ENCODE peak calls at places on chromosomes 4 and X, in eight cellular contexts. One of them, this sample, is unnamed. For H3K27me3, the result is how much of the 10 kb centered on the place peaks cover.

GRCh38 chrX:10077425-10078188 is 79.2 kb upstream of the CLCN4 start:
- DNase-seq in transverse colon: no peak
- DNase-seq in iPS DF 6.9: no peak
- DNase-seq in SK-N-SH: no peak
- DNase-seq in ovary: no peak
- DNase-seq in right atrium auricular region: no peak
- DNase-seq in spleen: no peak
- DNase-seq in A673: no peak
- DNase-seq in this sample: no peak

GRCh38 chr4:73538162-73538561 is 56.6 kb downstream of the AFM start:
- DNase-seq in SK-N-SH: no peak
- DNase-seq in ovary: no peak
- DNase-seq in A673: no peak
- DNase-seq in transverse colon: no peak
- DNase-seq in right atrium auricular region: no peak
- DNase-seq in iPS DF 6.9: no peak
- DNase-seq in spleen: no peak
- DNase-seq in this sample: no peak

GRCh38 chrX:120087289-120088017 is 10.0 kb upstream of the RHOXF2B start:
- DNase-seq in right atrium auricular region: no peak
- DNase-seq in iPS DF 6.9: no peak
- DNase-seq in ovary: no peak
- DNase-seq in SK-N-SH: no peak
- DNase-seq in A673: no peak
- DNase-seq in transverse colon: no peak
- DNase-seq in spleen: no peak
- DNase-seq in this sample: no peak

GRCh38 chr4:104015680-104016079 is 295.9 kb upstream of the TACR3 start:
- DNase-seq in transverse colon: no peak
- DNase-seq in ovary: no peak
- DNase-seq in right atrium auricular region: no peak
- DNase-seq in spleen: no peak
- DNase-seq in iPS DF 6.9: peak
- DNase-seq in A673: peak
- DNase-seq in SK-N-SH: no peak
- DNase-seq in this sample: no peak

GRCh38 chr4:8410641-8411271 is 29.8 kb downstream of the ACOX3 start:
- DNase-seq in ovary: peak
- DNase-seq in SK-N-SH: peak
- DNase-seq in spleen: no peak
- DNase-seq in right atrium auricular region: no peak
- DNase-seq in iPS DF 6.9: peak
- DNase-seq in transverse colon: peak
- DNase-seq in A673: peak
- DNase-seq in this sample: peak

GRCh38 chr4:163251204-163251603 is 81.2 kb downstream of the NPY1R start:
- DNase-seq in ovary: no peak
- DNase-seq in spleen: no peak
- DNase-seq in SK-N-SH: peak
- DNase-seq in iPS DF 6.9: no peak
- DNase-seq in A673: peak
- DNase-seq in right atrium auricular region: no peak
- DNase-seq in transverse colon: no peak
- DNase-seq in this sample: no peak

GRCh38 chrX:112270991-112271390 is 188.4 kb upstream of the TRPC5 start:
- DNase-seq in ovary: no peak
- DNase-seq in iPS DF 6.9: no peak
- DNase-seq in right atrium auricular region: no peak
- DNase-seq in SK-N-SH: no peak
- DNase-seq in A673: no peak
- DNase-seq in spleen: no peak
- DNase-seq in transverse colon: no peak
- DNase-seq in this sample: no peak

GRCh38 chr4:117134386-117134785 is 49.0 kb upstream of the TRAM1L1 start:
- DNase-seq in transverse colon: no peak
- DNase-seq in SK-N-SH: peak
- DNase-seq in ovary: no peak
- DNase-seq in iPS DF 6.9: peak
- DNase-seq in spleen: no peak
- DNase-seq in A673: peak
- DNase-seq in right atrium auricular region: no peak
- DNase-seq in this sample: no peak

GRCh38 chr4:138537739-138538138 is 295.6 kb upstream of the SLC7A11 start:
- DNase-seq in A673: no peak
- DNase-seq in spleen: no peak
- DNase-seq in iPS DF 6.9: no peak
- DNase-seq in transverse colon: no peak
- DNase-seq in ovary: no peak
- DNase-seq in SK-N-SH: no peak
- DNase-seq in right atrium auricular region: no peak
- DNase-seq in this sample: no peak

GRCh38 chrX:39592776-39593175 is 505.0 kb downstream of the BCOR start:
- DNase-seq in SK-N-SH: no peak
- DNase-seq in transverse colon: no peak
- DNase-seq in spleen: no peak
- DNase-seq in right atrium auricular region: no peak
- DNase-seq in ovary: no peak
- DNase-seq in iPS DF 6.9: no peak
- DNase-seq in A673: no peak
- DNase-seq in this sample: no peak

GRCh38 chr4:84875636-84876371 is 90.7 kb downstream of the WDFY3 start:
- DNase-seq in A673: no peak
- DNase-seq in iPS DF 6.9: no peak
- DNase-seq in transverse colon: no peak
- DNase-seq in SK-N-SH: no peak
- DNase-seq in spleen: no peak
- DNase-seq in ovary: no peak
- DNase-seq in right atrium auricular region: no peak
- DNase-seq in this sample: no peak

GRCh38 chrX:55008571-55009358 is 8.6 kb downstream of the APEX2 start:
- DNase-seq in right atrium auricular region: no peak
- DNase-seq in SK-N-SH: no peak
- DNase-seq in iPS DF 6.9: no peak
- DNase-seq in A673: peak
- DNase-seq in transverse colon: no peak
- DNase-seq in spleen: no peak
- DNase-seq in ovary: no peak
- DNase-seq in this sample: no peak

GRCh38 chrX:39808471-39808917 is 289.3 kb downstream of the BCOR start:
- DNase-seq in spleen: no peak
- DNase-seq in A673: no peak
- DNase-seq in right atrium auricular region: no peak
- DNase-seq in transverse colon: no peak
- DNase-seq in iPS DF 6.9: no peak
- DNase-seq in ovary: no peak
- DNase-seq in SK-N-SH: peak
- DNase-seq in this sample: no peak

GRCh38 chr4:172202480-172203076 is 389.4 kb downstream of the GALNTL6 start:
- DNase-seq in SK-N-SH: peak
- DNase-seq in transverse colon: no peak
- DNase-seq in A673: peak
- DNase-seq in spleen: no peak
- DNase-seq in right atrium auricular region: no peak
- DNase-seq in iPS DF 6.9: no peak
- DNase-seq in ovary: no peak
- DNase-seq in this sample: no peak

GRCh38 chr4:171940656-171941055 is 127.5 kb downstream of the GALNTL6 start:
- DNase-seq in right atrium auricular region: no peak
- DNase-seq in iPS DF 6.9: no peak
- DNase-seq in transverse colon: no peak
- DNase-seq in spleen: no peak
- DNase-seq in A673: no peak
- DNase-seq in SK-N-SH: no peak
- DNase-seq in ovary: no peak
- DNase-seq in this sample: no peak

GRCh38 chrX:133005038-133005437 is 46.6 kb upstream of the HS6ST2 start:
- DNase-seq in ovary: no peak
- DNase-seq in SK-N-SH: peak
- DNase-seq in right atrium auricular region: no peak
- DNase-seq in iPS DF 6.9: no peak
- DNase-seq in transverse colon: no peak
- DNase-seq in A673: peak
- DNase-seq in spleen: no peak
- DNase-seq in this sample: no peak

GRCh38 chr4:121784975-121785374 is 16.1 kb upstream of the EXOSC9 start:
- DNase-seq in SK-N-SH: no peak
- DNase-seq in A673: peak
- DNase-seq in right atrium auricular region: no peak
- DNase-seq in iPS DF 6.9: no peak
- DNase-seq in transverse colon: no peak
- DNase-seq in spleen: no peak
- DNase-seq in ovary: no peak
- DNase-seq in this sample: no peak

GRCh38 chr4:2333356-2333841 is 71.5 kb upstream of the MXD4 start:
- DNase-seq in iPS DF 6.9: no peak
- DNase-seq in SK-N-SH: peak
- DNase-seq in right atrium auricular region: peak
- DNase-seq in spleen: peak
- DNase-seq in A673: no peak
- DNase-seq in ovary: no peak
- DNase-seq in transverse colon: peak
- DNase-seq in this sample: peak

GRCh38 chrX:118724775-118725174 is 2.6 kb upstream of the IL13RA1 start:
- DNase-seq in SK-N-SH: no peak
- DNase-seq in right atrium auricular region: no peak
- DNase-seq in A673: no peak
- DNase-seq in spleen: no peak
- DNase-seq in ovary: no peak
- DNase-seq in transverse colon: no peak
- DNase-seq in iPS DF 6.9: no peak
- DNase-seq in this sample: no peak

GRCh38 chr4:100177126-100177525 is 13.1 kb downstream of the DDIT4L start:
- DNase-seq in right atrium auricular region: no peak
- DNase-seq in spleen: no peak
- DNase-seq in SK-N-SH: no peak
- DNase-seq in ovary: no peak
- DNase-seq in A673: no peak
- DNase-seq in transverse colon: no peak
- DNase-seq in iPS DF 6.9: no peak
- DNase-seq in this sample: no peak

GRCh38 chr4:10893417-10893816 is 208.8 kb upstream of the CLNK start:
- DNase-seq in ovary: no peak
- DNase-seq in iPS DF 6.9: no peak
- DNase-seq in right atrium auricular region: no peak
- DNase-seq in spleen: no peak
- DNase-seq in transverse colon: no peak
- DNase-seq in SK-N-SH: no peak
- DNase-seq in A673: no peak
- DNase-seq in this sample: no peak

GRCh38 chr4:102627831-102628523 is 126.8 kb downstream of the NFKB1 start:
- DNase-seq in A673: no peak
- DNase-seq in right atrium auricular region: no peak
- DNase-seq in SK-N-SH: no peak
- DNase-seq in ovary: no peak
- DNase-seq in transverse colon: no peak
- DNase-seq in spleen: no peak
- DNase-seq in iPS DF 6.9: no peak
- DNase-seq in this sample: no peak

GRCh38 chr4:82287720-82288119 is 86.1 kb downstream of the HNRNPD start:
- DNase-seq in right atrium auricular region: no peak
- DNase-seq in transverse colon: no peak
- DNase-seq in A673: no peak
- DNase-seq in ovary: no peak
- DNase-seq in spleen: no peak
- DNase-seq in SK-N-SH: no peak
- DNase-seq in iPS DF 6.9: no peak
- DNase-seq in this sample: no peak

GRCh38 chr4:78781086-78781630 is 5.0 kb downstream of the BMP2K start:
- DNase-seq in SK-N-SH: no peak
- DNase-seq in iPS DF 6.9: no peak
- DNase-seq in ovary: no peak
- DNase-seq in spleen: no peak
- DNase-seq in right atrium auricular region: no peak
- DNase-seq in transverse colon: no peak
- DNase-seq in A673: no peak
- DNase-seq in this sample: no peak
- H3K27me3 ChIP-seq in SK-N-SH: under half
- H3K27me3 ChIP-seq in iPS DF 6.9: under half
- H3K27me3 ChIP-seq in ovary: under half
- H3K27me3 ChIP-seq in spleen: under half
- H3K27me3 ChIP-seq in right atrium auricular region: under half
- H3K27me3 ChIP-seq in transverse colon: under half
- H3K27me3 ChIP-seq in A673: under half
- H3K27me3 ChIP-seq in this sample: under half

GRCh38 chr4:80189581-80189955 is 7.7 kb upstream of the PRDM8 start:
- DNase-seq in iPS DF 6.9: no peak
- DNase-seq in SK-N-SH: no peak
- DNase-seq in spleen: no peak
- DNase-seq in transverse colon: no peak
- DNase-seq in ovary: no peak
- DNase-seq in right atrium auricular region: no peak
- DNase-seq in A673: no peak
- DNase-seq in this sample: no peak
- H3K27me3 ChIP-seq in iPS DF 6.9: half or more
- H3K27me3 ChIP-seq in SK-N-SH: under half
- H3K27me3 ChIP-seq in spleen: under half
- H3K27me3 ChIP-seq in transverse colon: half or more
- H3K27me3 ChIP-seq in ovary: under half
- H3K27me3 ChIP-seq in right atrium auricular region: under half
- H3K27me3 ChIP-seq in A673: under half
- H3K27me3 ChIP-seq in this sample: half or more

DNA sequence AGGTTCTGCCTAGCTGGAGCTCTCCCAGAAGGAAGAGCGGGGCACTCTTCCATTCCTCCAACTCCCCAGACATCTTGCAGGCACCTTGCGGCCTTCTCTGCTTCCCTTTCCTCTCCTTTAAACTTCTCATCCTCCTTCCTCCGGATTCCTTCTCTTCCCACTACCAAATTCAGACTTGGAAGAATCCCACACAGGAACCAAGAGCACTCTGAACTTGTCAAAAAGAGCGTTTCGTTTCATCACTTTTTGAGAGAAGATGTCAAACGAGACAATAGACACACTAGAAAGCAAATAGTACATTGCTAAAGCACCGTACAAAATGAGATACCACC is 512 bp upstream of the UCP1 start:
- DNase-seq in iPS DF 6.9: no peak
- DNase-seq in transverse colon: no peak
- DNase-seq in right atrium auricular region: no peak
- DNase-seq in spleen: no peak
- DNase-seq in ovary: no peak
- DNase-seq in A673: no peak
- DNase-seq in SK-N-SH: no peak
- DNase-seq in this sample: no peak
- H3K27me3 ChIP-seq in iPS DF 6.9: under half
- H3K27me3 ChIP-seq in transverse colon: half or more
- H3K27me3 ChIP-seq in right atrium auricular region: under half
- H3K27me3 ChIP-seq in spleen: under half
- H3K27me3 ChIP-seq in ovary: under half
- H3K27me3 ChIP-seq in A673: half or more
- H3K27me3 ChIP-seq in SK-N-SH: under half
- H3K27me3 ChIP-seq in this sample: under half

DNA sequence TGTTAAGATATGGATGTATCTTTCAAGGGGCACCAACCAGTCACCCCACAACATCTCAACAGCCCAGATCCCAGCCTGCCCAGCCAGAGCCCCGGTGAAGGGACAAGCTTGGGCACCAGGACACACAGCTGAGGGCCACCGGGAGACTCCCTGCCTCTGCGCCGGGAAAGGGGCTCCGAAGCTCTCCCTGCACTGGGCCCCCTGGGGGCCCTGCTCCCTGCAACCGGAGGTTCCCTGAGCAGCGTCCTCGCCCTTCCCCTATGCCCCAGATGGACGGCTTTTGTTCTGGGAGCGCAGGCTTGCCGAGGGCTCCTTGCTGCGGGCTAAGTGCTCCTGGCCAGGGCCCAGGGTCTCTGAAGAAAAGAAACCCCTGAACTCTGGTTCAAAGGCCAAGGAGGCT is 944 bp upstream of the ZFP92 start:
- DNase-seq in ovary: no peak
- DNase-seq in A673: no peak
- DNase-seq in iPS DF 6.9: no peak
- DNase-seq in spleen: peak
- DNase-seq in transverse colon: no peak
- DNase-seq in right atrium auricular region: no peak
- DNase-seq in SK-N-SH: no peak
- DNase-seq in this sample: no peak
- H3K27me3 ChIP-seq in ovary: under half
- H3K27me3 ChIP-seq in A673: under half
- H3K27me3 ChIP-seq in iPS DF 6.9: under half
- H3K27me3 ChIP-seq in spleen: under half
- H3K27me3 ChIP-seq in transverse colon: under half
- H3K27me3 ChIP-seq in right atrium auricular region: under half
- H3K27me3 ChIP-seq in SK-N-SH: under half
- H3K27me3 ChIP-seq in this sample: under half

This sample was measured in stomach.